ENCODE peak calls at places on chromosomes 1 and 21, in five cellular contexts. S is B cell, M is tibial nerve, R is AG09319, L is heart left ventricle. X is an unnamed sample.

GRCh38 chr1:43286533-43286932 is 1.2 kb upstream of the C1orf210 start:
- DNase-seq in S (no peak), M (no peak), R (no peak), L (no peak), X (no peak)

GRCh38 chr1:45359882-45360513 is 19.8 kb upstream of the MUTYH start:
- DNase-seq in S (peak), M (peak), R (peak), L (peak), X (no peak)

GRCh38 chr21:38343691-38344090 is 86.9 kb downstream of the KCNJ15 start:
- DNase-seq in S (no peak), M (no peak), R (no peak), L (no peak), X (no peak)

GRCh38 chr21:29453511-29453910 is 154.8 kb downstream of the BACH1 start:
- DNase-seq in S (no peak), M (no peak), R (no peak), L (no peak), X (no peak)

GRCh38 chr21:19440792-19441494 is 1037.4 kb upstream of the TMPRSS15 start:
- DNase-seq in S (no peak), M (no peak), R (no peak), L (no peak), X (no peak)

GRCh38 chr1:4303303-4303702 is 351.1 kb upstream of the AJAP1 start:
- DNase-seq in S (no peak), M (no peak), R (no peak), L (no peak), X (no peak)

GRCh38 chr1:178969226-178969987 is 56.3 kb upstream of the FAM20B start:
- DNase-seq in S (no peak), M (no peak), R (no peak), L (no peak), X (no peak)

GRCh38 chr1:247415423-247416361 is at the start of gene NLRP3:
- DNase-seq in S (peak), M (no peak), R (no peak), L (no peak), X (no peak)

GRCh38 chr21:39681257-39681656 is 63.7 kb upstream of the IGSF5 start:
- DNase-seq in S (no peak), M (no peak), R (no peak), L (no peak), X (no peak)

GRCh38 chr1:7408771-7409150 is 362.3 kb upstream of the VAMP3 start:
- DNase-seq in S (no peak), M (no peak), R (no peak), L (no peak), X (no peak)

GRCh38 chr1:205840524-205840923 is 9.4 kb downstream of the PM20D1 start:
- DNase-seq in S (no peak), M (no peak), R (no peak), L (no peak), X (no peak)

GRCh38 chr1:105636052-105636451 is 1420.4 kb upstream of the PRMT6 start:
- DNase-seq in S (no peak), M (no peak), R (no peak), L (no peak), X (no peak)

GRCh38 chr1:202812176-202813026 is 1.6 kb downstream of the PCAT6 start:
- DNase-seq in S (no peak), M (no peak), R (no peak), L (no peak), X (no peak)

GRCh38 chr21:35039595-35040291 is 9.4 kb downstream of the RUNX1 start:
- DNase-seq in S (no peak), M (no peak), R (no peak), L (no peak), X (no peak)

GRCh38 chr1:58824753-58825389 is 41.0 kb upstream of the JUN start:
- DNase-seq in S (no peak), M (no peak), R (no peak), L (peak), X (no peak)

GRCh38 chr1:186244825-186245224 is 130.2 kb downstream of the TPR start:
- DNase-seq in S (no peak), M (no peak), R (no peak), L (no peak), X (no peak)

GRCh38 chr1:27141266-27142003 is 13.5 kb downstream of the SLC9A1 start:
- DNase-seq in S (no peak), M (no peak), R (no peak), L (no peak), X (no peak)

GRCh38 chr1:27138927-27139326 is 16.0 kb downstream of the SLC9A1 start:
- DNase-seq in S (no peak), M (no peak), R (no peak), L (no peak), X (no peak)

GRCh38 chr1:27138368-27138767 is 16.6 kb downstream of the SLC9A1 start:
- DNase-seq in S (no peak), M (no peak), R (no peak), L (peak), X (no peak)

GRCh38 chr1:27137544-27138075 is 17.3 kb downstream of the SLC9A1 start:
- DNase-seq in S (no peak), M (no peak), R (no peak), L (no peak), X (no peak)

GRCh38 chr1:27139980-27140379 is 14.9 kb downstream of the SLC9A1 start:
- DNase-seq in S (no peak), M (no peak), R (no peak), L (no peak), X (no peak)
- TF ChIP-seq CTCF in S (no peak), M (no peak), R (no peak), L (no peak), X (no peak)

DNA sequence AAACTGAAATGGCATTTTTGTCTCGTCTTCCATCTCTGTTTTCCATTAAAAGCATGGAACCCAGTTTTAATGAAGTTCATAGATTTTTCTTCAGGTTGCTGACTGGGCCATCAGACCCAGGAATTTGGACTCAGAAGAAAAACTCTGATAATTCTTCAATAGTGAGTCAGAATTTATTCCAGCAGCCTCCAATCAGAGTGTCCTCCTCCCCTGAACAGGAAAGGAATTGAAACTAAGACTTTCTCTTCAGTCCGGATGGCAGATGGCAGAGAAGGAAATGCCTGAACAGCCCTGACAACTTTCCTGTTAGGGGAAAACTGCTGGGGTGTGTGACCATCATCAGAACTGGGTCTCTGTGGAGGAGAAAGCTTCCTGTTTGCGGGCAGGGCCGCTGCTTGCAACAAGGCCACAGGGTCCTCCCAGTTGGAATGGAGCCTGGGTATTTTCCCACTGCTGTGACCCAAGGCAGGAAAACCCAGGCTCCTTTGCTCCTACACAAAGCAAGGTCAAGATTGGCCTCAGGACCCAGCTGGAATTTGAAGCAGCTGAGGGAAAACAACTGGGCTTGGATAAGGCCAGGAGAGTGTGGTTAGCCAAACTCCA is 20.7 kb downstream of the CD34 start:
- DNase-seq in S (no peak), M (peak), R (peak), L (peak), X (peak)
- TF ChIP-seq CTCF in S (no peak), M (no peak), R (no peak), L (no peak), X (no peak)

DNA sequence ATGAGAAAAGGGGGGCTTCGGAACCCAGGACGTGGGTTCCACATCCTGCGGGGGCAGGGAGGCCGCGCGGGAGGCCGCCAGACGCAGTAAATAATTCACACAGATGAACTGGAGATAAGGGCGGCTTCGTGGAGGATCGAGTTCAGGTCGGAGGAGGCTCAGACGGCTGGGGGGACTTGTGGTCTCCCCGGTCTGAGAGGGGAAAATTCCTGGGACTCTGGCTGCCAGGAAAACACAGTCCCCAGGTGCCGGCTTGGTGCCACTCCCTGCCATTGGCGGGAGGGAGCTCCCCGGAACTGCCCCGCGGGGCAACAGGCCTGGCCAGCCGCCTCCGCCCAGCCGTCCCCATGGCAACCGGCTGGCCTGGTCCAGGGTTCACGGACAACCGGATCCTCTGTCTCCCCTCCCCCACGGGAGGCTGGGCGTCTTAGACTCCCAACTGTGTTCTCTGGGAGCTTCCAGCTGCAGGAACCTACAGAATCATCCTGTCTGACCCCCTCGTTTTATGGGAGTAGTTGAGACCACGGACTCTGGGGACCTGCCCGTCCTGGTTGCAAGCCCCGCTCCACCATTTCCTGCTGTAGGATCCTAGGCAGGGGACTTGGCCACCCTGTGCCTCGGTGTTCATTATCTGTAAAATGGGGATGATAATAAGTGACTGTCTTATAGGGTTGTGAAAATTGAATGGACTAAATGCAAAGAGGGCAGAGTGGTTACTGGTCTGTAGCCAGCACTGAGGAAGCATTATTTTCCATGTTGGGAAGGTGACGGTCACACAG is 9.6 kb downstream of the CAMK2N1 start:
- DNase-seq in S (no peak), M (no peak), R (no peak), L (peak), X (no peak)
- TF ChIP-seq CTCF in S (no peak), M (no peak), R (no peak), L (no peak), X (no peak)

GRCh38 chr1:152458384-152459185 is 44.5 kb upstream of the CRNN start:
- DNase-seq in S (peak), M (peak), R (peak), L (peak), X (no peak)

GRCh38 chr1:152460529-152460899 is 46.5 kb upstream of the CRNN start:
- DNase-seq in S (no peak), M (no peak), R (no peak), L (no peak), X (no peak)

GRCh38 chr1:152459596-152460528 is 45.8 kb upstream of the CRNN start:
- DNase-seq in S (peak), M (peak), R (peak), L (peak), X (no peak)

GRCh38 chr1:152462636-152463035 is 48.0 kb upstream of the LCE5A start:
- DNase-seq in S (no peak), M (no peak), R (no peak), L (no peak), X (no peak)

DNA sequence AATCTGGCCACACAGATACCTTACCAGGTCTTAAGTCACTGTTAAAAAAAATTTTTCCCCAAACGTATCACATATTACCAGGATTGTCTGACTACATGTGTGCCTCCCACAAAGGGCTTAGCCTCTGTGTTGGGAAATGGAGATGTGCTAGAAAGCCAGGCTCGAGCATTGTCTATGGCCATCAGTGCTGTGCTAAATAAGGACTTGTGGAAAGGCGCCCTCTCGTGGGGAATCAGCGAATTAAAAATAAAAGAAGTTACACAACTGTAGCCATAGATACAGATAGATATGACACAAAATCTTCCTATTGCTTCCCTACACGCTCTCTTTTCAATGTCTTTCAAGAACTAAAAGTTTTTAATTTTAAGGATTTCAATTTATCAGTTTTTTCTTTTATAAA is 47.5 kb upstream of the CRNN start:
- DNase-seq in S (peak), M (no peak), R (peak), L (peak), X (no peak)
- TF ChIP-seq CTCF in S (peak), M (peak), R (peak), L (peak), X (peak)

GRCh38 chr1:1058921-1059493 is 15.1 kb downstream of the RNF223 start:
- DNase-seq in S (no peak), M (no peak), R (no peak), L (no peak), X (no peak)
- TF ChIP-seq CTCF in S (peak), M (no peak), R (peak), L (peak), X (peak)

GRCh38 chr1:1039145-1039910 is 19.4 kb downstream of the AGRN start:
- DNase-seq in S (no peak), M (no peak), R (no peak), L (no peak), X (no peak)

GRCh38 chr1:1038694-1039093 is 18.8 kb downstream of the AGRN start:
- DNase-seq in S (peak), M (no peak), R (no peak), L (no peak), X (no peak)

GRCh38 chr1:1041092-1041503 is 21.2 kb downstream of the AGRN start:
- DNase-seq in S (no peak), M (no peak), R (no peak), L (no peak), X (no peak)

GRCh38 chr1:1041873-1042272 is 22.0 kb downstream of the AGRN start:
- DNase-seq in S (no peak), M (no peak), R (no peak), L (no peak), X (no peak)

GRCh38 chr1:1040004-1040991 is 20.4 kb downstream of the AGRN start:
- DNase-seq in S (peak), M (peak), R (peak), L (peak), X (no peak)
- TF ChIP-seq CTCF in S (no peak), M (peak), R (peak), L (no peak), X (peak)

GRCh38 chr1:213051881-213052202 is 801 bp downstream of the RPS6KC1 start:
- DNase-seq in S (no peak), M (no peak), R (no peak), L (no peak), X (no peak)

GRCh38 chr1:213050745-213051126 is 305 bp upstream of the RPS6KC1 start:
- DNase-seq in S (no peak), M (no peak), R (no peak), L (no peak), X (no peak)

GRCh38 chr1:213049232-213049631 is 1.8 kb upstream of the RPS6KC1 start:
- DNase-seq in S (no peak), M (no peak), R (no peak), L (no peak), X (no peak)

GRCh38 chr1:213053455-213053854 is 2.4 kb downstream of the RPS6KC1 start:
- DNase-seq in S (no peak), M (no peak), R (no peak), L (no peak), X (no peak)

DNA sequence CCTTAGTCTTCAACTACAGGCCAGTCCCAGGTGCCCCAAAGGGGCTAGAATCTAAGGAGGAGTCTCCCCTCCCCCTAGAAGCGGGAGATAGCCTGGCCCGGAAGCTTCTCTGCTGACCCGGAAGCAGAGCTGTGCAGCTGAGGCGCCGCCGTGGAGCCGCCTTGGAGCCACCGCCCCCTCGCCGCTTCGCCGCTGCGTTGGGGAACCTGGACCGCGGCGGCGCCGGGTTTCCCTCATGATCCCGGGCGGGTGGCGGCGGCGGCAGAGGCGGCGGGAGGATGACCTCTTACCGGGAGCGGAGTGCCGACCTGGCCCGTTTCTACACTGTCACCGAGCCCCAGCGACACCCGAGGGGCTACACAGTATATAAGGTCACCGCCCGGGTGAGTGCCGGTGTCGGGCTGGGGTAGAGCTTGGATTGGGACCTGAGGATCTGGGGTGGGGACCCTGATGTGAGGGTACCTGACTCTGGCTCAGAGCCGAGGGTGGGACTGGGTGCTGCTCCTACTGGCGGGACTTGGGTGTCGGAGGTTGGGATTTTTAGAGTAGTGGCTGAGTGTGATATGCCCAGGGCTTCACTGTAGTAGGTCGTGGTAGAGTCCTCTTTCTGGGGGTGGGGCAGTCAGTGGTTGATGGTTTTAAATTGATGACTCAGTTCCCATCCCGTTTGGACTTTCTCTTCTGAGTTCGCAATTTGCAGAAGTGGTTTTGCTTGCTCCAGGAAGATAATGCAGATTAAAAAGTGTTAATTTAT is at the start of gene RPS6KC1:
- DNase-seq in S (peak), M (peak), R (peak), L (peak), X (no peak)
- TF ChIP-seq CTCF in S (no peak), M (peak), R (no peak), L (peak), X (peak)

GRCh38 chr1:177567393-177567792 is 396.6 kb downstream of the BRINP2 start:
- DNase-seq in S (no peak), M (no peak), R (no peak), L (no peak), X (no peak)
- TF ChIP-seq CTCF in S (no peak), M (no peak), R (peak), L (no peak), X (peak)